ENCODE peak calls at places on chromosomes 12 and 14, in five cellular contexts. X is A549, F is spleen, Q is testis, C is body of pancreas. H is an unnamed sample.

GRCh38 chr14:85281921-85282320 is 248.0 kb upstream of the FLRT2 start:
- DNase-seq in X (no peak), F (no peak), Q (no peak), C (no peak), H (no peak)

GRCh38 chr12:78406776-78407335 is 457.7 kb upstream of the SYT1 start:
- DNase-seq in X (no peak), F (no peak), Q (no peak), C (no peak), H (no peak)

GRCh38 chr12:59372971-59373370 is 222.9 kb upstream of the SLC16A7 start:
- DNase-seq in X (peak; percentile 4), F (no peak), Q (peak; percentile 33), C (peak; percentile 29), H (no peak)

GRCh38 chr12:1724250-1724649 is 33.4 kb downstream of the ADIPOR2 start:
- DNase-seq in X (no peak), F (no peak), Q (no peak), C (no peak), H (no peak)

GRCh38 chr14:59829469-59829868 is 41.1 kb downstream of the RTN1 start:
- DNase-seq in X (no peak), F (no peak), Q (no peak), C (no peak), H (no peak)

GRCh38 chr14:92317511-92317910 is 5.5 kb upstream of the SLC24A4 start:
- DNase-seq in X (no peak), F (no peak), Q (no peak), C (no peak), H (no peak)

GRCh38 chr12:16350682-16351081 is 3.2 kb downstream of the MGST1 start:
- DNase-seq in X (peak; percentile 81), F (no peak), Q (no peak), C (peak; percentile 67), H (no peak)

GRCh38 chr12:12646483-12647072 is 34.9 kb downstream of the CREBL2 start:
- DNase-seq in X (no peak), F (no peak), Q (no peak), C (no peak), H (no peak)

GRCh38 chr12:121933522-121934317 is 15.3 kb downstream of the CFAP251 start:
- DNase-seq in X (no peak), F (no peak), Q (no peak), C (no peak), H (no peak)

GRCh38 chr14:101709962-101710891 is 51.3 kb upstream of the PPP2R5C start:
- DNase-seq in X (no peak), F (no peak), Q (no peak), C (no peak), H (no peak)

GRCh38 chr12:115998789-115999478 is 278.6 kb downstream of the MED13L start:
- DNase-seq in X (no peak), F (no peak), Q (no peak), C (no peak), H (no peak)

GRCh38 chr14:93905623-93906022 is 21.5 kb upstream of the FAM181A start:
- DNase-seq in X (no peak), F (no peak), Q (no peak), C (no peak), H (no peak)

GRCh38 chr12:65557425-65558167 is 266.7 kb upstream of the HMGA2 start:
- DNase-seq in X (no peak), F (no peak), Q (no peak), C (no peak), H (no peak)

GRCh38 chr14:77580964-77581505 is 35.4 kb downstream of the SPTLC2 start:
- DNase-seq in X (no peak), F (no peak), Q (no peak), C (no peak), H (peak; percentile 25)

GRCh38 chr12:9951026-9951652 is 19.0 kb upstream of the CLEC2A start:
- DNase-seq in X (no peak), F (no peak), Q (no peak), C (no peak), H (no peak)

GRCh38 chr12:32107376-32108267 is 975 bp downstream of the BICD1 start:
- DNase-seq in X (peak; percentile 45), F (no peak), Q (peak; percentile 25), C (peak; percentile 16), H (no peak)

GRCh38 chr12:79983969-79984629 is 49.2 kb upstream of the PPP1R12A start:
- DNase-seq in X (peak; percentile 33), F (no peak), Q (peak; percentile 60), C (no peak), H (no peak)

GRCh38 chr12:131494141-131494733 is 216.7 kb upstream of the SFSWAP start:
- DNase-seq in X (no peak), F (no peak), Q (no peak), C (no peak), H (no peak)

GRCh38 chr12:40015360-40015759 is 90.5 kb downstream of the SLC2A13 start:
- DNase-seq in X (peak; percentile 33), F (no peak), Q (no peak), C (no peak), H (no peak)

GRCh38 chr14:80135305-80136088 is 75.8 kb downstream of the DIO2 start:
- DNase-seq in X (no peak), F (no peak), Q (no peak), C (no peak), H (no peak)

GRCh38 chr12:124480469-124481256 is 86.7 kb downstream of the NCOR2 start:
- DNase-seq in X (peak; percentile 60), F (peak; percentile 83), Q (peak; percentile 89), C (peak; percentile 68), H (peak; percentile 82)

GRCh38 chr14:104724981-104725771 is 1.1 kb downstream of the ADSS1 start:
- DNase-seq in X (peak; percentile 68), F (no peak), Q (peak; percentile 51), C (peak; percentile 51), H (no peak)

GRCh38 chr12:94829552-94829951 is 173.9 kb downstream of the NDUFA12 start:
- DNase-seq in X (no peak), F (no peak), Q (no peak), C (no peak), H (no peak)

GRCh38 chr14:72907327-72907826 is 13.5 kb upstream of the DPF3 start:
- DNase-seq in X (no peak), F (no peak), Q (no peak), C (no peak), H (no peak)

GRCh38 chr12:124388679-124389536 is 94.0 kb downstream of the RFLNA start:
- DNase-seq in X (peak; percentile 94), F (peak; percentile 93), Q (peak; percentile 92), C (peak; percentile 92), H (no peak)

GRCh38 chr12:121504505-121504904 is 76.3 kb downstream of the KDM2B start:
- DNase-seq in X (no peak), F (no peak), Q (no peak), C (no peak), H (no peak)

GRCh38 chr14:95531473-95531872 is 3.4 kb upstream of the GLRX5 start:
- DNase-seq in X (peak; percentile 29), F (no peak), Q (no peak), C (no peak), H (no peak)
- TF ChIP-seq POLR2A in X (no peak), F (no peak), Q (no peak), C (no peak), H (no peak)

DNA sequence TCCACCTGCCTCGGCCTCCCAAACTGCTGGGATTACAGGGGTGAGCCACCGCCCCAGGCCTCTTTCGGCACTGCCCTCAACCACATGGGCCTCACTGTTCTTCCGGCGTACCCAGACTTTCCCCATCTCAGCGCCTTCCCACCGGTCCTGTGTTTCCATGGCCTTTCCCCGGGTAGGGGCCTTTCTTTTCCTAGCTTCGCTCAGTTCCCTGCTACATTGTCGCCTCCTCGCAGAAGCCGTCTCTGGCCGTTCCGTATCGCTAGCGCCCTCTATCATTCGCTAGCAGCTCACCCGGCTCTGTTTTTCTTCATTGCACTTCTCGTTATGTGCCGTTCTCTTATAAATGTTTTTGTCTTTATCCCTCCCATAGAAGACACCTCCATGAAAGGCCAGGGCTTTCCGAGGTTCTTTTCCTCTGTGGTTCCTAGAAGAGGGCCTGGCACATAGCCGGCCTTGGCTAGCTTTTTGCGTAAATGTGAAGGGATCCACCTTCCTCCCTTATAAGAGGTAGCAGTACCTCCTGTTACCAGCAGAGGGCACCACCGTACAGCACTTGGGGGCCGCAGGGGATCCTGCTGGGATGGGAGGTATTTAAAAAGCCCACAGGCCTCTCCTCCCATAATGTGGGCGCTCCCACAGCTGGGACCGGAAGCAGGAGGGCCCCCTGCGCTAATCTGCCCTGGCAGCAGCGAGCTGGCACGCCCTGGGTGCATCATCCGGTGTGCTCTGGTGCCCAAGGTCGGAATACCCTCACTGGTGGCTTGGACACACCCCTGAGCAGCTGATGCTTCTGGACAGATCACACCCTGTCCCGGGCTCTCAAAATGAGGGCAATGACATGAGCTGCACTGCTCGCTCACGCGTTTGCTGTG is 18.8 kb downstream of the TAMALIN start:
- DNase-seq in X (peak; percentile 91), F (peak; percentile 91), Q (peak; percentile 92), C (peak; percentile 89), H (no peak)
- TF ChIP-seq POLR2A in X (no peak), F (no peak), Q (no peak), C (no peak), H (no peak)

GRCh38 chr14:75441731-75442130 is 13.9 kb downstream of the JDP2 start:
- DNase-seq in X (no peak), F (no peak), Q (no peak), C (no peak), H (no peak)

GRCh38 chr14:75442166-75442565 is 14.3 kb downstream of the JDP2 start:
- DNase-seq in X (no peak), F (no peak), Q (no peak), C (no peak), H (no peak)

GRCh38 chr14:75440733-75441474 is 13.1 kb downstream of the JDP2 start:
- DNase-seq in X (no peak), F (no peak), Q (peak; percentile 63), C (peak; percentile 79), H (no peak)

GRCh38 chr14:75443203-75443969 is 15.6 kb downstream of the JDP2 start:
- DNase-seq in X (no peak), F (no peak), Q (no peak), C (no peak), H (no peak)

DNA sequence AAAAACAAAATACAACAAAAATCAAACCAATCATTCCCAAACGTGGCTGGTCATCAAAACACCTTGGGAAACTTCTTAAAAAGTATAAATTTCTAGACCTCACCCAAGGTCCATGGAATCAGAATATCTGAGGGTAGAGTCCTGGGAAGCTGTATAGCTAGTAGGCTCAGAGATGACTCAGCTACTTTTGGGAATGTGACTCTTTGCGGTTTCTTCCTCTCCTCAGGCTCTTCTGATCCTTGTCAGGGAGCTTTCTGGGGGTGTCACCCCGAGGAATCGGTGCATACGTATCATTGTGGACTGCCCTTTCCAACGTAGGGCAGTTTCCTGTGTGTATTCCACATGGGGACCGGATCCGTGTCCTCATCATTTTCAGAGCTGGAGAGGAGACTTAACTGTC is 14.8 kb downstream of the JDP2 start:
- DNase-seq in X (no peak), F (no peak), Q (no peak), C (no peak), H (no peak)
- TF ChIP-seq POLR2A in X (no peak), F (no peak), Q (no peak), C (no peak), H (no peak)

DNA sequence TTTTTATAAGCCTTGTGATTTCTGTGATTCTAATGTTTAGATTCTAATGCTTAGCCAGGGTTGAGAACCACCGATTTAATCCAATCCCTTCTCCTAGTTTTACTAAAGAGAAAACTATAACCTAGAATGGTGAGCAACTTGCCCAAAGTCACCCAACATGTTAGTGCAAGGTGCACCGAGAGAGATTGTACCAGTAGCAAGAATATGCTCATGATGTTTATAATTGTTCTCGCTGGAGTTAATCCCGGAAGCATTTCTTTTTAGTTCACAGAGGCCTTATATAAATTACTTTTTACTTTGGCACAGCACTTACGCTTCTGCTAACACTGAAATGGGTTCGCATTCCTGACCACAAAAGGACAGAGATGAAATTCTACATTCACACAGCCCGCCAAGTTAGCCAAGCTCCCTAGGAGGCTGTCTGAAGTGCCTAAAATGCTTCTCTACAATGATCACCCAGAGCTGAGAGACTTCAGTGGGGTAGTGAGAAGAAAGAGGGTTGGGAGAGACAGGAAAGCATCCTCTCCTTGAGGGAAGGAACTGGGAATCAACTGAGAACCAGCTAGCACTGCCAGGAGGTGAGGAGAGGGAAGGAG is 579 bp upstream of the BLOC1S1 start:
- DNase-seq in X (no peak), F (no peak), Q (no peak), C (no peak), H (no peak)
- TF ChIP-seq POLR2A in X (no peak), F (no peak), Q (no peak), C (no peak), H (no peak)

H was measured in GM12892.